ENCODE peak calls at places on chromosomes 12 and 14, in four cellular contexts. U is T-helper 2 cell, S is T47D, L is astrocyte of the spinal cord. K is an unnamed sample.

GRCh38 chr12:116525418-116526001 is 33.7 kb upstream of the MAP1LC3B2 start:
- DNase-seq in U (no peak), S (peak; percentile 44), L (peak; percentile 95), K (peak; percentile 75)

GRCh38 chr12:127583041-127583440 is 683.9 kb upstream of the TMEM132C start:
- DNase-seq in S (no peak), L (no peak), U (no peak), K (no peak)

GRCh38 chr12:51592034-51592705 is 1.1 kb downstream of the SCN8A start:
- DNase-seq in S (no peak), L (peak; percentile 16), U (no peak), K (no peak)

GRCh38 chr12:106780010-106780625 is 5.6 kb downstream of the RIC8B start:
- DNase-seq in L (no peak), U (no peak), S (no peak), K (no peak)

GRCh38 chr12:53676715-53677611 is 1.1 kb upstream of the ATP5MC2 start:
- DNase-seq in S (no peak), L (peak; percentile 55), U (no peak), K (no peak)

GRCh38 chr12:15256760-15257159 is 35.5 kb upstream of the RERG start:
- DNase-seq in S (no peak), L (no peak), U (no peak), K (no peak)

GRCh38 chr14:92928961-92929688 is 6.2 kb downstream of the CHGA start:
- DNase-seq in S (no peak), U (no peak), L (no peak), K (no peak)

GRCh38 chr12:27517961-27518668 is 5.9 kb upstream of the PPFIBP1 start:
- DNase-seq in L (no peak), S (no peak), U (no peak), K (no peak)

GRCh38 chr12:105427883-105428282 is 97.4 kb downstream of the C12orf75 start:
- DNase-seq in U (no peak), S (no peak), L (peak; percentile 34), K (no peak)

GRCh38 chr12:33678221-33678964 is 238.8 kb upstream of the SYT10 start:
- DNase-seq in L (no peak), U (no peak), S (no peak), K (no peak)

K was measured in LNCaP clone FGC.